ENCODE peak calls at places on chromosomes 16 and 17, in four cellular contexts. One of them, this sample, is unnamed.

GRCh38 chr16:87924041-87924851 is 12.1 kb downstream of the CA5A start:
- DNase-seq in activated T-cell treated with anti-CD3 and anti-CD28 coated beads, Interleukin-2, amount 50 U/mL, for 4 hours: no peak
- DNase-seq in bronchial epithelial cell: peak; percentile 51
- DNase-seq in neural crest cell: no peak
- DNase-seq in this sample: no peak

GRCh38 chr16:89397331-89397861 is 93.0 kb downstream of the ANKRD11 start:
- DNase-seq in activated T-cell treated with anti-CD3 and anti-CD28 coated beads, Interleukin-2, amount 50 U/mL, for 4 hours: no peak
- DNase-seq in neural crest cell: no peak
- DNase-seq in bronchial epithelial cell: no peak
- DNase-seq in this sample: no peak

GRCh38 chr16:86508947-86509758 is 1.2 kb upstream of the FOXF1 start:
- DNase-seq in activated T-cell treated with anti-CD3 and anti-CD28 coated beads, Interleukin-2, amount 50 U/mL, for 4 hours: no peak
- DNase-seq in neural crest cell: no peak
- DNase-seq in bronchial epithelial cell: peak; percentile 4
- DNase-seq in this sample: peak; percentile 27

GRCh38 chr16:88477631-88478030 is 24.6 kb downstream of the ZFPM1 start:
- DNase-seq in bronchial epithelial cell: no peak
- DNase-seq in activated T-cell treated with anti-CD3 and anti-CD28 coated beads, Interleukin-2, amount 50 U/mL, for 4 hours: no peak
- DNase-seq in neural crest cell: no peak
- DNase-seq in this sample: no peak

GRCh38 chr17:28878981-28879380 is 18.6 kb downstream of the FLOT2 start:
- DNase-seq in activated T-cell treated with anti-CD3 and anti-CD28 coated beads, Interleukin-2, amount 50 U/mL, for 4 hours: no peak
- DNase-seq in neural crest cell: no peak
- DNase-seq in bronchial epithelial cell: peak; percentile 59
- DNase-seq in this sample: peak; percentile 38

GRCh38 chr16:47045459-47045858 is 72.0 kb upstream of the DNAJA2 start:
- DNase-seq in activated T-cell treated with anti-CD3 and anti-CD28 coated beads, Interleukin-2, amount 50 U/mL, for 4 hours: no peak
- DNase-seq in bronchial epithelial cell: no peak
- DNase-seq in neural crest cell: no peak
- DNase-seq in this sample: no peak

GRCh38 chr16:48395375-48395774 is 10.2 kb upstream of the SIAH1 start:
- DNase-seq in bronchial epithelial cell: no peak
- DNase-seq in neural crest cell: no peak
- DNase-seq in activated T-cell treated with anti-CD3 and anti-CD28 coated beads, Interleukin-2, amount 50 U/mL, for 4 hours: no peak
- DNase-seq in this sample: no peak

GRCh38 chr17:17044846-17045561 is 2.7 kb downstream of the MPRIP start:
- DNase-seq in neural crest cell: no peak
- DNase-seq in activated T-cell treated with anti-CD3 and anti-CD28 coated beads, Interleukin-2, amount 50 U/mL, for 4 hours: no peak
- DNase-seq in bronchial epithelial cell: peak; percentile 27
- DNase-seq in this sample: peak; percentile 59

GRCh38 chr17:44200478-44201155 is 933 bp upstream of the ATXN7L3 start:
- DNase-seq in neural crest cell: no peak
- DNase-seq in bronchial epithelial cell: no peak
- DNase-seq in activated T-cell treated with anti-CD3 and anti-CD28 coated beads, Interleukin-2, amount 50 U/mL, for 4 hours: no peak
- DNase-seq in this sample: no peak

GRCh38 chr17:41733348-41734138 is 900 bp downstream of the HAP1 start:
- DNase-seq in neural crest cell: no peak
- DNase-seq in bronchial epithelial cell: no peak
- DNase-seq in activated T-cell treated with anti-CD3 and anti-CD28 coated beads, Interleukin-2, amount 50 U/mL, for 4 hours: no peak
- DNase-seq in this sample: no peak

GRCh38 chr17:32497431-32498205 is 10.8 kb downstream of the CDK5R1 start:
- DNase-seq in neural crest cell: no peak
- DNase-seq in bronchial epithelial cell: peak; percentile 10
- DNase-seq in activated T-cell treated with anti-CD3 and anti-CD28 coated beads, Interleukin-2, amount 50 U/mL, for 4 hours: no peak
- DNase-seq in this sample: no peak

GRCh38 chr17:63113167-63113566 is 147.1 kb downstream of the TANC2 start:
- DNase-seq in activated T-cell treated with anti-CD3 and anti-CD28 coated beads, Interleukin-2, amount 50 U/mL, for 4 hours: no peak
- DNase-seq in neural crest cell: no peak
- DNase-seq in bronchial epithelial cell: no peak
- DNase-seq in this sample: no peak

GRCh38 chr16:2691491-2692248 is 9.3 kb downstream of the KCTD5 start:
- DNase-seq in bronchial epithelial cell: no peak
- DNase-seq in neural crest cell: no peak
- DNase-seq in activated T-cell treated with anti-CD3 and anti-CD28 coated beads, Interleukin-2, amount 50 U/mL, for 4 hours: no peak
- DNase-seq in this sample: no peak

GRCh38 chr16:84643677-84644076 is 4.6 kb upstream of the KLHL36 start:
- DNase-seq in bronchial epithelial cell: peak; percentile 60
- DNase-seq in neural crest cell: no peak
- DNase-seq in activated T-cell treated with anti-CD3 and anti-CD28 coated beads, Interleukin-2, amount 50 U/mL, for 4 hours: no peak
- DNase-seq in this sample: no peak

GRCh38 chr16:58756650-58757332 is 22.7 kb upstream of the GOT2 start:
- DNase-seq in bronchial epithelial cell: no peak
- DNase-seq in neural crest cell: no peak
- DNase-seq in activated T-cell treated with anti-CD3 and anti-CD28 coated beads, Interleukin-2, amount 50 U/mL, for 4 hours: no peak
- DNase-seq in this sample: no peak

GRCh38 chr16:2771496-2772402 is 5.3 kb downstream of the ELOB start:
- DNase-seq in neural crest cell: no peak
- DNase-seq in bronchial epithelial cell: no peak
- DNase-seq in activated T-cell treated with anti-CD3 and anti-CD28 coated beads, Interleukin-2, amount 50 U/mL, for 4 hours: no peak
- DNase-seq in this sample: no peak

GRCh38 chr17:20171741-20172377 is 162.7 kb downstream of the SPECC1 start:
- DNase-seq in neural crest cell: no peak
- DNase-seq in activated T-cell treated with anti-CD3 and anti-CD28 coated beads, Interleukin-2, amount 50 U/mL, for 4 hours: no peak
- DNase-seq in bronchial epithelial cell: no peak
- DNase-seq in this sample: peak; percentile 27

GRCh38 chr16:57689772-57690558 is 4.6 kb upstream of the DRC7 start:
- DNase-seq in bronchial epithelial cell: no peak
- DNase-seq in activated T-cell treated with anti-CD3 and anti-CD28 coated beads, Interleukin-2, amount 50 U/mL, for 4 hours: no peak
- DNase-seq in neural crest cell: no peak
- DNase-seq in this sample: no peak

GRCh38 chr17:78127240-78127887 is 1.2 kb downstream of the TMC6 start:
- DNase-seq in bronchial epithelial cell: no peak
- DNase-seq in activated T-cell treated with anti-CD3 and anti-CD28 coated beads, Interleukin-2, amount 50 U/mL, for 4 hours: peak; percentile 47
- DNase-seq in neural crest cell: peak; percentile 68
- DNase-seq in this sample: no peak

GRCh38 chr17:78597923-78598545 is 20.8 kb upstream of the DNAH17 start:
- DNase-seq in bronchial epithelial cell: no peak
- DNase-seq in activated T-cell treated with anti-CD3 and anti-CD28 coated beads, Interleukin-2, amount 50 U/mL, for 4 hours: no peak
- DNase-seq in neural crest cell: no peak
- DNase-seq in this sample: no peak

GRCh38 chr17:11925271-11926021 is 71.8 kb downstream of the ZNF18 start:
- DNase-seq in neural crest cell: no peak
- DNase-seq in activated T-cell treated with anti-CD3 and anti-CD28 coated beads, Interleukin-2, amount 50 U/mL, for 4 hours: no peak
- DNase-seq in bronchial epithelial cell: no peak
- DNase-seq in this sample: no peak

GRCh38 chr17:38333635-38334295 is 10.0 kb downstream of the GPR179 start:
- DNase-seq in bronchial epithelial cell: no peak
- DNase-seq in activated T-cell treated with anti-CD3 and anti-CD28 coated beads, Interleukin-2, amount 50 U/mL, for 4 hours: no peak
- DNase-seq in neural crest cell: peak; percentile 61
- DNase-seq in this sample: no peak

GRCh38 chr17:57366558-57367351 is 110.4 kb downstream of the MSI2 start:
- DNase-seq in activated T-cell treated with anti-CD3 and anti-CD28 coated beads, Interleukin-2, amount 50 U/mL, for 4 hours: no peak
- DNase-seq in bronchial epithelial cell: no peak
- DNase-seq in neural crest cell: no peak
- DNase-seq in this sample: no peak

GRCh38 chr17:78294776-78295175 is 63.3 kb downstream of the TMEM235 start:
- DNase-seq in neural crest cell: no peak
- DNase-seq in activated T-cell treated with anti-CD3 and anti-CD28 coated beads, Interleukin-2, amount 50 U/mL, for 4 hours: no peak
- DNase-seq in bronchial epithelial cell: peak; percentile 90
- DNase-seq in this sample: peak; percentile 48

GRCh38 chr16:86531641-86532525 is 21.6 kb downstream of the FOXF1 start:
- DNase-seq in activated T-cell treated with anti-CD3 and anti-CD28 coated beads, Interleukin-2, amount 50 U/mL, for 4 hours: no peak
- DNase-seq in bronchial epithelial cell: no peak
- DNase-seq in neural crest cell: no peak
- DNase-seq in this sample: no peak

GRCh38 chr16:65306313-65306712 is 184.4 kb upstream of the CDH11 start:
- DNase-seq in bronchial epithelial cell: no peak
- DNase-seq in activated T-cell treated with anti-CD3 and anti-CD28 coated beads, Interleukin-2, amount 50 U/mL, for 4 hours: no peak
- DNase-seq in neural crest cell: no peak
- DNase-seq in this sample: no peak

This sample was measured in brain microvascular endothelial cell.